ENCODE peak calls at places on chromosomes 3 and 15, in eight cellular contexts. X is A549, Q is lower lobe of right lung, W is spleen, E is esophagus squamous epithelium, R is endodermal cell, S is keratinocyte, U is OCI-LY7. F is an unnamed sample.

GRCh38 chr15:45425135-45425534 is 46.8 kb upstream of the GATM start:
- DNase-seq in X (no peak), E (no peak), U (no peak), W (no peak), Q (no peak), R (no peak), S (no peak), F (no peak)

GRCh38 chr3:41318520-41318919 is 119.2 kb downstream of the CTNNB1 start:
- DNase-seq in Q (no peak), W (no peak), U (no peak), X (no peak), S (no peak), R (no peak), E (no peak), F (no peak)

GRCh38 chr3:40237892-40238571 is 71.5 kb upstream of the EIF1B start:
- DNase-seq in W (no peak), R (peak; percentile 83), Q (no peak), S (no peak), U (no peak), E (no peak), X (peak; percentile 5), F (no peak)

GRCh38 chr3:30750967-30751366 is 143.5 kb downstream of the GADL1 start:
- DNase-seq in S (no peak), R (peak; percentile 59), U (peak; percentile 3), W (no peak), Q (no peak), E (no peak), X (no peak), F (no peak)

GRCh38 chr3:111548060-111548459 is 6.1 kb downstream of the CD96 start:
- DNase-seq in W (no peak), X (no peak), U (no peak), R (no peak), S (no peak), E (no peak), Q (no peak), F (no peak)

GRCh38 chr3:135215516-135215915 is 420.5 kb downstream of the EPHB1 start:
- DNase-seq in S (no peak), R (no peak), U (no peak), W (no peak), X (no peak), Q (no peak), E (no peak), F (no peak)

GRCh38 chr15:80660114-80660513 is 35.0 kb upstream of the ABHD17C start:
- DNase-seq in W (no peak), X (peak; percentile 63), E (no peak), Q (no peak), U (no peak), S (peak; percentile 40), R (peak; percentile 79), F (no peak)

GRCh38 chr3:152151216-152151874 is 117.4 kb upstream of the MBNL1 start:
- DNase-seq in Q (no peak), S (no peak), R (peak; percentile 69), E (no peak), X (no peak), U (no peak), W (no peak), F (no peak)

GRCh38 chr3:5726618-5727017 is 539.1 kb downstream of the EDEM1 start:
- DNase-seq in S (no peak), W (no peak), U (no peak), R (no peak), E (no peak), X (no peak), Q (no peak), F (no peak)

GRCh38 chr15:93028111-93028631 is 60.8 kb downstream of the RGMA start:
- DNase-seq in U (no peak), Q (no peak), R (peak; percentile 50), S (no peak), E (no peak), X (no peak), W (no peak), F (no peak)

GRCh38 chr15:93025625-93025982 is 63.4 kb downstream of the RGMA start:
- DNase-seq in U (no peak), S (no peak), R (no peak), X (no peak), Q (no peak), W (no peak), E (no peak), F (no peak)

GRCh38 chr15:93024716-93025624 is 64.0 kb downstream of the RGMA start:
- DNase-seq in E (no peak), R (peak; percentile 37), U (no peak), S (no peak), X (no peak), W (no peak), Q (no peak), F (no peak)

GRCh38 chr15:93027413-93027812 is 61.6 kb downstream of the RGMA start:
- DNase-seq in E (no peak), X (no peak), U (no peak), R (peak; percentile 42), S (no peak), Q (no peak), W (peak; percentile 84), F (no peak)

DNA sequence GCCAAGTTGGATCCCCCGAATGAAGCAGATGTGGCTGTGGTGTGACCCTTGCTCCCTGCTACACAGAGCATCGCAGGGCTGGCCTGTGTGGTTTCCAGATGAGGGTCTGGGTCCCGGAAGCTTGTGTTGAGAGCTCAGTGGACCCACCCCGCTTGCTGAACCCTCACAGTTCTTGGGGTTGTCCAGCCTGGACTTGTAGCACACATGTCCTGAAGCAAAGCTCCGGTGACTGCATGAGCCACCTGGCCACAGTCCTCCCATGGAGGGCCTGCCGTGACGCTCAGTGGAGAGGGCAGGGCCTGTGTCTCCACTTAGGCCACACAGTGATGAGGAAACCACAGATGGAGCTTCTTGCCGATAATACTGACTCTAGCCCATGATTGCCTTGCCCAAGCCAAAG is 62.7 kb downstream of the RGMA start:
- DNase-seq in S (no peak), R (peak; percentile 39), U (no peak), W (peak; percentile 81), Q (no peak), X (no peak), E (no peak), F (no peak)
- H3K4me1 ChIP-seq in S (peaks cover 34% of the 10 kb centered on the region), R (peaks cover 4% of the 10 kb centered on the region), U (no peaks in the 10 kb centered on the region), W (peaks cover 78% of the 10 kb centered on the region), Q (peaks cover 60% of the 10 kb centered on the region), X (peaks cover 24% of the 10 kb centered on the region), E (peaks cover 41% of the 10 kb centered on the region), F (peaks cover 43% of the 10 kb centered on the region)

DNA sequence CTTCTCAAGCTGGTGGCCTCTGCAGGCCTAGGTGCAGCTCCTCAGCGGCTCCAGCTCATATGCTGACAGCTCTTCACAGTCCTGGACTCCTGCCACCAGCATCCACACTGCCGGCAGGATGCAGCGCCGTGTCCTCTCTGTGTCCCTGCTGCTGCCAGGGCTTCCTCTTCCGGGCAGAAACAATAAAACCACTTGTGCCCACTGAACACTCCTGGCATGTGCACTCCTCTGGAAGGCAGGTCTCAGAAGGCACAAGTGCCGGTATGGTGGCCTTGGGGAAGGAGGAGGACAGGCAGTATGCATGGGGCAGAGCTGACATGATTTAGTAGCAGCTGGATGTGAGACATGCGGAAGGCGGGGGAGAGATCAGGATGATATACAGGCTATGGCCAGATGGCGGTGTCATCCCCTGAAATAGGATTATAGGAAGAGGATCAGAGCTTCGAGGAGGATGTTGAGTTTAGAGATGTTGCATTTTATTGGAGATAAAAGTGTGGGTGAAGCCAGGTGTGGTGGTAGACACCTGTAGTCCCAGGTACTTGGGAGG is 7.5 kb upstream of the MAN2A2 start:
- DNase-seq in E (no peak), X (peak; percentile 43), U (no peak), Q (no peak), R (peak; percentile 66), S (no peak), W (peak; percentile 81), F (no peak)
- TF ChIP-seq CTCF in E (no peak), X (no peak), U (peak; percentile 21), Q (no peak), R (peak; percentile 40), S (peak; percentile 19), W (no peak), F (no peak)

GRCh38 chr3:66438045-66438444 is 62.8 kb downstream of the LRIG1 start:
- DNase-seq in U (no peak), R (no peak), E (no peak), X (no peak), S (no peak), Q (no peak), W (no peak), F (no peak)
- H3K4me1 ChIP-seq in U (peaks cover 34% of the 10 kb centered on the region), R (peaks cover 34% of the 10 kb centered on the region), E (peaks cover 6% of the 10 kb centered on the region), X (peaks cover 3% of the 10 kb centered on the region), S (peaks cover 58% of the 10 kb centered on the region), Q (peaks cover 38% of the 10 kb centered on the region), W (peaks cover 38% of the 10 kb centered on the region), F (peaks cover 27% of the 10 kb centered on the region)

GRCh38 chr15:67799801-67800205 is 25.5 kb upstream of the SKOR1 start:
- DNase-seq in S (no peak), W (no peak), R (no peak), X (no peak), E (no peak), U (no peak), Q (no peak), F (no peak)
- TF ChIP-seq CTCF in S (no peak), W (no peak), R (no peak), X (no peak), E (no peak), U (no peak), Q (no peak), F (no peak)

GRCh38 chr3:139300416-139300815 is 43.4 kb upstream of the MRPS22 start:
- DNase-seq in U (no peak), R (no peak), S (no peak), X (no peak), W (no peak), E (no peak), Q (no peak), F (no peak)
- H3K4me1 ChIP-seq in U (no peaks in the 10 kb centered on the region), R (peaks cover 3% of the 10 kb centered on the region), S (peaks cover 20% of the 10 kb centered on the region), X (peaks cover 43% of the 10 kb centered on the region), W (no peaks in the 10 kb centered on the region), E (no peaks in the 10 kb centered on the region), Q (no peaks in the 10 kb centered on the region), F (no peaks in the 10 kb centered on the region)

GRCh38 chr3:104610730-104611652 is 755.7 kb upstream of the ALCAM start:
- DNase-seq in X (no peak), E (no peak), U (no peak), W (no peak), R (no peak), Q (no peak), S (no peak), F (no peak)
- TF ChIP-seq CTCF in X (no peak), E (peak; percentile 35), U (no peak), W (no peak), R (peak; percentile 58), Q (peak; percentile 16), S (no peak), F (peak; percentile 24)